ENCODE peak calls at places on chromosomes 3 and 15, in four cellular contexts. N, G, T and E are unnamed samples.

GRCh38 chr3:184514151-184514490 is 47.5 kb upstream of the EPHB3 start:
- DNase-seq in N (no peak), G (no peak), T (peak), E (no peak)

GRCh38 chr3:52428151-52429005 is 16.5 kb downstream of the SEMA3G start:
- DNase-seq in N (peak), G (peak), T (peak), E (peak)

GRCh38 chr15:68972201-68973065 is 42.1 kb upstream of the NOX5 start:
- DNase-seq in N (no peak), G (no peak), T (no peak), E (no peak)

GRCh38 chr15:82263350-82263749 is 732 bp downstream of the SAXO2 start:
- DNase-seq in N (no peak), G (no peak), T (peak), E (peak)

GRCh38 chr3:55629432-55629831 is 142.3 kb upstream of the WNT5A start:
- DNase-seq in N (peak), G (peak), T (peak), E (peak)

GRCh38 chr3:120177907-120178306 is 83.7 kb upstream of the GSK3B start:
- DNase-seq in N (no peak), G (no peak), T (no peak), E (peak)

GRCh38 chr15:69723404-69724097 is 270.9 kb downstream of the RPLP1 start:
- DNase-seq in N (no peak), G (no peak), T (no peak), E (no peak)

GRCh38 chr15:70587896-70588567 is 175.3 kb downstream of the UACA start:
- DNase-seq in N (no peak), G (no peak), T (no peak), E (no peak)

GRCh38 chr3:135860761-135861160 is 104.8 kb upstream of the PPP2R3A start:
- DNase-seq in N (no peak), G (peak), T (no peak), E (no peak)

GRCh38 chr3:23183731-23184130 is 19.4 kb upstream of the UBE2E2 start:
- DNase-seq in N (peak), G (peak), T (peak), E (peak)

GRCh38 chr3:104805042-104805441 is 561.7 kb upstream of the ALCAM start:
- DNase-seq in N (no peak), G (no peak), T (no peak), E (no peak)

GRCh38 chr3:34000301-34000700 is 201.9 kb downstream of the PDCD6IP start:
- DNase-seq in N (no peak), G (no peak), T (no peak), E (peak)

GRCh38 chr3:142213298-142213697 is 12.1 kb downstream of the GK5 start:
- DNase-seq in N (no peak), G (peak), T (no peak), E (no peak)

GRCh38 chr3:104359546-104359945 is 1007.2 kb upstream of the ALCAM start:
- DNase-seq in N (peak), G (peak), T (no peak), E (peak)

GRCh38 chr3:102195198-102195948 is 239.4 kb upstream of the ZPLD1 start:
- DNase-seq in N (no peak), G (peak), T (peak), E (peak)

GRCh38 chr3:37987315-37987697 is 3.3 kb upstream of the VILL start:
- DNase-seq in N (no peak), G (no peak), T (peak), E (no peak)

GRCh38 chr3:150497956-150498355 is 48.3 kb downstream of the SERP1 start:
- DNase-seq in N (peak), G (peak), T (no peak), E (peak)

GRCh38 chr3:130892759-130893239 is 1.1 kb upstream of the ATP2C1 start:
- DNase-seq in N (peak), G (peak), T (peak), E (peak)

GRCh38 chr3:188008582-188009213 is 145.3 kb upstream of the LPP start:
- DNase-seq in N (no peak), G (no peak), T (no peak), E (no peak)

GRCh38 chr15:68217341-68217740 is 12.2 kb downstream of the CLN6 start:
- DNase-seq in N (no peak), G (no peak), T (no peak), E (no peak)

GRCh38 chr3:99473321-99473751 is 165.1 kb upstream of the COL8A1 start:
- DNase-seq in N (peak), G (peak), T (no peak), E (peak)

GRCh38 chr3:126356373-126357298 is 572 bp downstream of the KLF15 start:
- DNase-seq in N (no peak), G (no peak), T (no peak), E (no peak)

GRCh38 chr3:24235121-24235520 is 259.5 kb downstream of the THRB start:
- DNase-seq in N (peak), G (peak), T (no peak), E (peak)

GRCh38 chr15:34279341-34279740 is 54.5 kb downstream of the EMC4 start:
- DNase-seq in N (no peak), G (no peak), T (no peak), E (peak)

GRCh38 chr15:70762469-70763119 is 764 bp downstream of the UACA start:
- DNase-seq in N (peak), G (peak), T (peak), E (peak)

GRCh38 chr15:43440721-43441281 is 52.2 kb downstream of the TP53BP1 start:
- DNase-seq in N (peak), G (peak), T (peak), E (peak)

GRCh38 chr3:78079514-78079913 is 1039.6 kb downstream of the ROBO2 start:
- DNase-seq in N (no peak), G (no peak), T (no peak), E (peak)

GRCh38 chr15:35624881-35625280 is 78.9 kb upstream of the DPH6 start:
- DNase-seq in N (peak), G (peak), T (peak), E (no peak)

GRCh38 chr3:162370136-162370535 is 873.5 kb downstream of the OTOL1 start:
- DNase-seq in N (no peak), G (no peak), T (no peak), E (no peak)

GRCh38 chr15:56385908-56386307 is 20.7 kb downstream of the TEX9 start:
- DNase-seq in N (no peak), G (no peak), T (no peak), E (no peak)

GRCh38 chr15:47903369-47903768 is 186.1 kb downstream of the SEMA6D start:
- DNase-seq in N (no peak), G (no peak), T (no peak), E (no peak)

GRCh38 chr15:40006646-40007045 is 32.3 kb downstream of the SRP14 start:
- DNase-seq in N (peak), G (peak), T (no peak), E (no peak)
- H3K9ac ChIP-seq in N (no peak), G (no peak), T (no peak), E (no peak)

GRCh38 chr3:152404976-152405375 is 136.2 kb downstream of the MBNL1 start:
- DNase-seq in N (no peak), G (no peak), T (no peak), E (no peak)
- H3K9ac ChIP-seq in N (no peak), G (no peak), T (no peak), E (no peak)

GRCh38 chr15:31329640-31330010 is 3.0 kb downstream of the KLF13 start:
- DNase-seq in N (no peak), G (no peak), T (no peak), E (no peak)

GRCh38 chr15:31328425-31328998 is 1.9 kb downstream of the KLF13 start:
- DNase-seq in N (peak), G (peak), T (peak), E (peak)

GRCh38 chr15:31330111-31330785 is 3.6 kb downstream of the KLF13 start:
- DNase-seq in N (no peak), G (no peak), T (no peak), E (no peak)

GRCh38 chr15:31327674-31328424 is 1.2 kb downstream of the KLF13 start:
- DNase-seq in N (peak), G (peak), T (peak), E (peak)

DNA sequence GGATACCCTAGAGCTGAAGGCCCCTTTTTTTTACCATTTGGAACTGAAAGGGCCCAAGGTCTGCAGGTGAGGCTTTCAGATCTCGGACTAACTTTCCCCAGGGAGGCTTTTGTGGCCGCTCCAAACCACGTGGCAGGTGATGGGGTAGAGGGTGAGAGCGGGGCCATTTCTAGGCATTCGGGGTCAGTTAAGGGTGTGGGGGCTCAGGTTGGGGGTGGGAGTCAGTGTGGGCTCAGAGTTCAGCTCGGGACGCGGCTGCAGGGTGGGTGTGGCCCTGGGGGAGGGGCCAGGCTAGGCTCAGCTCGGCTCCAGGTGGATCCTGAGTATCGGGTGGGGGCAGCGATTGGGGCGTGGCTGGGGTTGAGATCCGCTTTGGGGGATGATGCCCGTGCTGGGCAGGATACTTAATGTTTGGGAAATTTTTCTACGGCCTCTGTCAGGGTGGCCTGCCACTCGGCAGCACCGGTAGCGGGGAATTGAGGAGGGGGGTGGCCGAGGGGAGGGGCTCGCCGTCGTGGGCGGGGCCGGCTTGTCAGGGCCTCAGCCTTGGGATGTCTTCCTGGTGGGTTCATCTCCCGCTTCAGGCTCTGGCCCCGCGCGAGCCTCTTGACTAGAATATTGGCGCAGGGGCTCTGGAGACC is 2.5 kb downstream of the KLF13 start:
- DNase-seq in N (no peak), G (no peak), T (peak), E (peak)
- H3K9ac ChIP-seq in N (peak), G (peak), T (peak), E (peak)

DNA sequence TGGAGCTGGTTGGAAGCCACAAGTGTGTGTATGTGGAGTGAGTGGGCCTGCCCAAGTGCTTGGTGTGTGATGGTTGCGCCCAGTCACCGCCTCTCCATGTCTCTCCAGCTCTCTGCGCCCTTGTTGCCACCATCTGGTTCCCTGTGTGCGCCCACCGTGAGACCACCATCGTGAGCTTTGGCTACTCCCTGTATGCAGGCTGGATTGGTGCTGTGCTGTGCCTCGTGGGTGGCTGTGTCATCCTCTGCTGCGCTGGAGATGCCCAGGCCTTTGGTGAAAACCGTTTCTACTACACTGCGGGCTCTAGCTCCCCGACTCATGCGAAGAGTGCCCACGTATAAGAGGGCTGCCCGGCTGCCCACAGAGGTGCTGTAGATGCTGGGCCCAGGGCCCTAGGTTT is 13.7 kb downstream of the CLDN11 start:
- DNase-seq in N (no peak), G (no peak), T (no peak), E (no peak)
- H3K9ac ChIP-seq in N (no peak), G (no peak), T (no peak), E (no peak)

GRCh38 chr15:98858610-98859023 is 149.0 kb downstream of the PGPEP1L start:
- DNase-seq in N (no peak), G (no peak), T (no peak), E (no peak)
- H3K9ac ChIP-seq in N (peak), G (no peak), T (no peak), E (no peak)

DNA sequence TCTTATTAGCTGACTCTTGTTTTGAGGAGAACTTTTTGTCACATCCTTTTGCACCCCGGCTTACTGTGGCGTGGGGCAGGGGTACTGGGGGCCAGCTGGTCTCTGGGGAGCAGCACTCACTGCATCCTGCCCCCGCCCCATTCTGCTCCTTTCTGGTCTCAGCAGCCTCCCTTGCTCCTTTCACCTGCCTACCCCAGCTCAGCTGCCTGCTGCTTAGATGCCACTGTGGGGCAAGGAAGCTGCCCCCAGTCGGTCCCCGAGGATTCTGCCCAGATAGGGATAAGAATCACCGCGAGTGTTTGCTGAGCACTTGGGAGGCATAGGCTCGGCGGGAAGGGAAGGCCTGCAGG is 32.0 kb downstream of the APBA2 start:
- DNase-seq in N (no peak), G (no peak), T (no peak), E (no peak)
- H3K9ac ChIP-seq in N (no peak), G (no peak), T (no peak), E (no peak)

DNA sequence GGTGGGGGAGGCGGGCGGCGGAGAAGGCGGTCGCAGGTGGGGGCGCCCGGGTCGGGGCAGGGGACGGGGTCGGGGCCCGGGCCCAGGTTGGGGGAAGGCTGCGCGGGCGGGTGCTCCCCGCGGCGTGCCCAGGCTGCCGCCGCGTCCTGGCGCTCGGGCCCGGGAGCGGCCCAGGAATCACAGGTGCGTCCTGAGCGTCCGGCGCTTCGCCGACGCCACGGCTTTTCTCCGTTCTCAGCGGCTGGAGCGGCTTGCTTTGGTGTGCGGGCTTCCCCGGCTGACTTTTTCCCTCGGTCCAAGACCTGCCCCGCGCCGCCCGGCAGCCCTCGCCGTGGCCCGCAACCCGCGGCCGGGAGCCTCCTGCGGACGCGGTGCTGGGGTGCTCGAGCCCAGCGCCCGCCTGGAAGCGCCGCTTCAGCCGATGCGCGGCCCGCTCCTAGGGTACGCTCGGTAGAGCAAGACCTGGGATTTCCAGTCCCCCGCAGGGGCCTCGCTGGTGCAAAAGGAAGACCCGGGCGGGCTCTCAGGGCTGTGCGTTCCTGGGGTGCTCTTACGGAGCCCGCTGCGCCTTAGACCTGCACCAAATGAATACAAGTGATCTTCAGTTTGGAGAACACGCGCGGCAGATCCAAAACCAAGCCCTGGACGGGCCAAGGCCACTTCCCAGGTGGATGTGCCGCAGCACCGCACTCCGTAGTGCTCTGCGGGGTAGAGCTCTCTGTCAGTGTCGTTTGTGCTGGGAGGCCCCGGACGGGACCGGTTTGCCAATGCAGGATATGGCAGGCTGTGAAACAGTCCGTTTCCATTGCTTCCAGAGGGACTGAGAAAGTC is 639 bp downstream of the NIPA1 start:
- DNase-seq in N (no peak), G (peak), T (peak), E (peak)
- H3K9ac ChIP-seq in N (peak), G (no peak), T (peak), E (peak)

DNA sequence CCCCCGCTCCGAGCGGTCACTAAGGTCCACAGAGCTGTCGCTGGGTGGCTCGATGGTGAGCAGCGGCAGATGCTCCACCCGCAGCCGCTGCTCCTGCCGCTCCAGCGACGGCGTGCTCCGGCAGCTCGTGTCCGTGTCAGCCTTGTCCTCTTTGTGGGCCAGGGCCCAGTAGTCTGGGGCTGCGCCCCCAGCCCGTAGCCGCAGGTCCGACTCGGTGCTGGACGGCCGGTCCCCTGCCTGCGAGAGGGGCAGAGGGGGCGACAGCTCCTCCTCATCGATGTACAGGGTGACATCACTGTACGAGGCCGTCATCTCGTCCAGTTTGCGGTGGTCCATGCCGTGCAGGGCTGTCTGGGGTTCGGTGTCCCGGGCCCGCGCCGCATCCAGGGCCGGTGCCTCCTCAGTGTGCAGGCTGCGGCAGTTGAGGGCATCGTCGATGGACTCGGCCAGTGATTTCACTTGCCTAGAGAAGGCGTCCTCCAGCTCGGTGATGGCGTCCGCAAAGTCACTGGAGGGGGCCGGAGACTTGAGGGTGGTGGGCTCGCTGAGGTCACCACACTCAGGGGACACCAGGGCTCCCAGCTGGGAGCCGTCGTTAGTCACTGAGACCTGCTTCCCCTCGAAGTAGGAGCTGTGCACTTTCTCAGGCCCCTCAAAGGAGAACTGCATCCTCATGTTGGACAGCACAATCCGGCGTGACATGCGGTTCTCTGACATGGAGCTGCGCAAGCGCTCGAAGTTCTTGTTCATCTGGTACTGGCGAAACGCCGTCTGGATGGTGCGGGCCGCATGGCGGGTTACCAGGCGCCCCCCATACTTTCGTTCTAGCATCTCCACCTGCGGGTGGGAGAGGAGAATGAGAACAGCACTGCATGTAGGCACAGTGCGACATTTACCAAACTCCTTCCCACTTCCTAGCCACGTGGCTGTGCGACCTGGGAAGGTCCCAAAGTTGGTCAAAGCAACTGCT is 94.8 kb upstream of the RPL32 start:
- DNase-seq in N (no peak), G (no peak), T (no peak), E (no peak)
- H3K9ac ChIP-seq in N (no peak), G (no peak), T (no peak), E (no peak)